ENCODE peak calls at places on chromosomes 4 and X, in four cellular contexts. B is GM10248, L is Calu3, X is mucosa of descending colon. U is an unnamed sample.

GRCh38 chrX:31580726-31581125 is 508.9 kb upstream of the FTHL17 start:
- DNase-seq in X (no peak), L (no peak), B (no peak), U (no peak)

GRCh38 chr4:70722199-70722791 is 531 bp downstream of the RUFY3 start:
- DNase-seq in X (no peak), B (no peak), L (no peak), U (no peak)

GRCh38 chrX:135490979-135491514 is 29.4 kb upstream of the INTS6L start:
- DNase-seq in B (peak), L (no peak), X (no peak), U (no peak)

GRCh38 chr4:80420638-80421037 is 85.1 kb downstream of the CFAP299 start:
- DNase-seq in B (no peak), L (no peak), X (no peak), U (no peak)

GRCh38 chr4:102823897-102824296 is 3.5 kb downstream of the UBE2D3 start:
- DNase-seq in X (no peak), B (no peak), L (no peak), U (no peak)

GRCh38 chrX:55135171-55135570 is 46.4 kb downstream of the PAGE2 start:
- DNase-seq in X (no peak), B (no peak), L (peak), U (no peak)

GRCh38 chrX:154714925-154715324 is 36.0 kb downstream of the GAB3 start:
- DNase-seq in X (no peak), B (peak), L (peak), U (peak)

GRCh38 chr4:89427765-89428164 is 120.2 kb upstream of the GPRIN3 start:
- DNase-seq in B (no peak), X (no peak), L (no peak), U (no peak)

GRCh38 chr4:153619811-153620210 is 64.3 kb upstream of the TLR2 start:
- DNase-seq in X (no peak), B (no peak), L (no peak), U (no peak)

GRCh38 chr4:144376905-144377304 is 236.4 kb upstream of the GYPA start:
- DNase-seq in B (no peak), L (no peak), X (no peak), U (no peak)

GRCh38 chr4:144374065-144374464 is 233.5 kb upstream of the GYPA start:
- DNase-seq in L (no peak), B (peak), X (no peak), U (peak)

GRCh38 chr4:144366425-144366824 is 225.9 kb upstream of the GYPA start:
- DNase-seq in X (no peak), B (no peak), L (no peak), U (no peak)

GRCh38 chr4:144371479-144371878 is 231.0 kb upstream of the GYPA start:
- DNase-seq in B (no peak), X (no peak), L (no peak), U (no peak)
- TF ChIP-seq CTCF in B (no peak), X (no peak), L (no peak), U (no peak)

GRCh38 chrX:152641996-152642395 is 4.3 kb downstream of the GABRQ start:
- DNase-seq in L (peak), B (peak), X (no peak), U (no peak)
- TF ChIP-seq CTCF in L (no peak), B (no peak), X (no peak), U (peak)

GRCh38 chrX:128460835-128461234 is 408.6 kb upstream of the ACTRT1 start:
- DNase-seq in X (no peak), L (no peak), B (no peak), U (no peak)
- TF ChIP-seq CTCF in X (no peak), L (no peak), B (no peak), U (no peak)

GRCh38 chrX:133218329-133218728 is at the start of gene TFDP3:
- DNase-seq in B (no peak), X (no peak), L (no peak), U (no peak)

GRCh38 chrX:133214316-133214715 is 3.8 kb downstream of the TFDP3 start:
- DNase-seq in B (no peak), X (no peak), L (no peak), U (no peak)

GRCh38 chrX:133215017-133215416 is 3.1 kb downstream of the TFDP3 start:
- DNase-seq in X (no peak), B (no peak), L (no peak), U (no peak)

GRCh38 chrX:133215747-133216146 is 2.4 kb downstream of the TFDP3 start:
- DNase-seq in B (no peak), L (peak), X (no peak), U (no peak)
- TF ChIP-seq CTCF in B (no peak), L (peak), X (no peak), U (peak)

DNA sequence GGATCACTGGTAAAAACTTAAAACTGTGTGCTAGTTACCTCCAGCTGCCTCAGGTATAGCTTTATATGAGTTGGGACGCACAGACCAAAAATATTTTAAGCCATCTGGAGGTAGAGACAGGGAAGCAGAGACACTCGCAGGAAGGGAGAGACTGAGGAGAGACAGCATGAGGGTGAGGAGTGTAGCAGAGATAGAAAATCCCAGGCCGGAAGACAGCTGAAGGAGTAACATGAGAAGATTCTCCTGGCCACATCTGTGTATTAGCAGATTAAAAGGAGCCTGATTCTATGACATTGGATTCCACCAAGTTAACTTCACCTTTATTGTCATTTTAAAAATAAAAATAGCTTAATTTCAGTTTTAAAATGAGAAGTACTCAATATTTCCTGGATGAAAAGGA is 84.3 kb downstream of the PDLIM5 start:
- DNase-seq in X (no peak), L (no peak), B (no peak), U (no peak)
- TF ChIP-seq CTCF in X (no peak), L (no peak), B (no peak), U (no peak)

GRCh38 chr4:34649716-34650115 is 1594.6 kb downstream of the ARAP2 start:
- DNase-seq in B (no peak), L (no peak), X (no peak), U (no peak)
- TF ChIP-seq CTCF in B (no peak), L (no peak), X (no peak), U (no peak)

DNA sequence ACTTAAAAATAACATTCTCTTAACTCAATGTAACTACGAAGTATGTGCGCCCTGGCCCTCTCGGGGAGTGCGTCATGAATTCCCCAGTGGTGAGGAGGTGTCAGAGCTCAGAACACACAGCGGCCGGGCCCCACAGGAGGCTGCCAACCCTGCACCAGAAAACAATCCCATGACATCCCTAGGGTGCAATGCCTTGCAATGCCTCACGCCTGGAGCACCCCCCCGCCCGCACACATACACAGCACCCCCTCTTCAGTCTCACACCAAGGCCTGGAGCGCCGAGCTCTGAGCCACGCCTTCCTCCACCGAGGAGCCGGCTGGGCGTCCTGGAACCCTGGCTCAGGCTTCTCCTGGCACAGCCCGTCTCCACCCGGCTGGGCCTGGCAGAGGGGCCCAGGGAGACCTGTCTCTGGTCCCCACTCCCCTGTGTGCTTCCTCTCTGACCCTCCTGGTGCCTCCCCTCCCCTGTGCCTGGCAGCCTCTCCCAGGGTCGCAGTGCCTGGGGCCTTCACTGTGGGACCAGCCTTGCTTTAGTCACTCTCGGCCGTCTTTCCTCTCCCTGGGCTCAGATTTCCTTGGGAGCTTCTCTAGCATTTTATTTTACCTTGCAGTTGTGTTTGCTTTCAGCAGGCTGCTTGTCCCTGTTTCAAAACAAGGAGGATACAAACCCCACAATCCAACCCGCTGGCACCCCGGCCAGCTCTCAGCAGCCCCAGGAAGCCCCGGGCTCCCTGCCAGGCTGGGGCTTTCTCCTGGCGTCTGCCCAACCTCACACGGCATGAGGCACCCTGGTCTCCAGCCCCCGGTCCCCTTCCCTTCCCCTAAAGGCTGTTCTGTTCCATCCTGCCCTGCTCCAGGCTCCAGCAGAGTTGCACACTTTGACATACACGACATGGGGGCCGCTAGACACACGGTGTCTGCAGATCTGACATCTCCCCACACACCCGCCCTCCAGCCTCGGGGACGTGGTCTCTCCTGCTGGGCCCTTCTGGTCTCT is 108.0 kb upstream of the ADRA2C start:
- DNase-seq in B (no peak), L (no peak), X (no peak), U (no peak)
- TF ChIP-seq CTCF in B (no peak), L (no peak), X (no peak), U (no peak)

DNA sequence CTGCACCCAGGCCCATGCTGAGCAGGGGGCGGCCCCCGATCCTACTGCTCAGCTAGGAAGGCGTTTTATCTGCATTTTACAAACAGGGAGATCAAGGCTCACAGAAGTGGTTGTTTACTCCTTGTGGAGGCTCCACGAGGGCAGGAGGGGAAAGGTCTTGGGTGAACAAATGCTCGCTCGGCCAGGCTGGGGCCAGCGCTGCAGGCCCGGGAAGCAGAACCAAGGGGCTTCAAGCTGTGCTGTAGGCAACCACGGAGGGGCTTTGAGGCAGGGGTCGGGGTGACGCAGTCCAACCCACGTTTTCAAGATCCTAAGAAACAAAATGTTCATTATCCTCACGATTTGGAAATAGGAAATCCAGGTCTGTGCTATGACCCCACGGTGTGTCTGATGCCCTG is 125.8 kb downstream of the HMX1 start:
- DNase-seq in B (no peak), L (no peak), X (no peak), U (no peak)
- TF ChIP-seq CTCF in B (no peak), L (no peak), X (no peak), U (no peak)

GRCh38 chr4:183504064-183504929 is 561 bp upstream of the ING2 start:
- DNase-seq in B (peak), X (peak), L (peak), U (peak)
- TF ChIP-seq CTCF in B (peak), X (peak), L (no peak), U (peak)

U was measured in GM13977.